ENCODE peak calls at places on chromosomes 11 and 22, in nine cellular contexts. J is fibroblast of mammary gland, C is A549, Y is GM23338, T is WERI-Rb-1, O is thoracic aorta, X is foreskin fibroblast, H is uterus, V is Peyer's patch. Q is an unnamed sample.

GRCh38 chr11:32050256-32050655 is 40.6 kb upstream of the RCN1 start:
- DNase-seq in V (no peak), O (no peak), C (no peak), Y (no peak), T (no peak), H (no peak), X (no peak), J (no peak), Q (no peak)

GRCh38 chr11:80350541-80350940 is 909.7 kb upstream of the TENM4 start:
- DNase-seq in T (no peak), Y (no peak), C (no peak), V (no peak), H (no peak), J (no peak), X (no peak), O (no peak), Q (no peak)

GRCh38 chr22:36757608-36758220 is 18.2 kb downstream of the IFT27 start:
- DNase-seq in X (peak; percentile 55), T (peak; percentile 85), Y (peak; percentile 90), C (peak; percentile 72), V (peak; percentile 85), O (no peak), J (peak; percentile 69), H (peak; percentile 63), Q (peak; percentile 16)

GRCh38 chr22:28299329-28299728 is 380.3 kb upstream of the PITPNB start:
- DNase-seq in X (no peak), J (no peak), O (no peak), T (no peak), Y (no peak), H (no peak), V (no peak), C (no peak), Q (no peak)

GRCh38 chr11:15685311-15685710 is 570.6 kb downstream of the INSC start:
- DNase-seq in O (no peak), Y (peak; percentile 6), V (no peak), C (no peak), T (no peak), X (no peak), H (no peak), J (no peak), Q (no peak)

GRCh38 chr11:65121447-65121864 is 478 bp downstream of the FAU start:
- DNase-seq in J (no peak), C (peak; percentile 24), Y (peak; percentile 35), O (no peak), H (no peak), T (no peak), X (no peak), V (peak; percentile 74), Q (no peak)

GRCh38 chr22:17922925-17923898 is 101.1 kb downstream of the MICAL3 start:
- DNase-seq in T (no peak), J (peak; percentile 88), C (no peak), X (peak; percentile 60), V (no peak), H (no peak), O (no peak), Y (no peak), Q (peak; percentile 90)

GRCh38 chr11:2566223-2567025 is 121.6 kb downstream of the KCNQ1 start:
- DNase-seq in T (no peak), H (no peak), J (no peak), O (no peak), V (peak; percentile 84), C (no peak), Y (no peak), X (no peak), Q (no peak)

GRCh38 chr11:67642148-67642475 is 2.5 kb upstream of the TBX10 start:
- DNase-seq in C (no peak), Y (no peak), H (no peak), X (no peak), V (no peak), J (no peak), T (no peak), O (no peak), Q (no peak)

GRCh38 chr22:39234157-39234793 is 10.5 kb downstream of the PDGFB start:
- DNase-seq in X (no peak), V (no peak), O (no peak), C (no peak), Y (no peak), T (no peak), J (no peak), H (no peak), Q (peak; percentile 8)

GRCh38 chr11:34915136-34916013 is 804 bp downstream of the APIP start:
- DNase-seq in Y (no peak), O (no peak), V (no peak), C (no peak), T (no peak), X (peak; percentile 21), H (no peak), J (peak; percentile 38), Q (peak; percentile 4)

GRCh38 chr11:77400306-77400705 is 73.6 kb downstream of the PAK1 start:
- DNase-seq in Y (no peak), O (no peak), H (no peak), T (peak; percentile 42), C (no peak), V (no peak), X (no peak), J (no peak), Q (no peak)

GRCh38 chr11:73053964-73054363 is 88.2 kb downstream of the FCHSD2 start:
- DNase-seq in T (no peak), V (no peak), J (no peak), X (no peak), Y (no peak), H (no peak), O (no peak), C (no peak), Q (no peak)

DNA sequence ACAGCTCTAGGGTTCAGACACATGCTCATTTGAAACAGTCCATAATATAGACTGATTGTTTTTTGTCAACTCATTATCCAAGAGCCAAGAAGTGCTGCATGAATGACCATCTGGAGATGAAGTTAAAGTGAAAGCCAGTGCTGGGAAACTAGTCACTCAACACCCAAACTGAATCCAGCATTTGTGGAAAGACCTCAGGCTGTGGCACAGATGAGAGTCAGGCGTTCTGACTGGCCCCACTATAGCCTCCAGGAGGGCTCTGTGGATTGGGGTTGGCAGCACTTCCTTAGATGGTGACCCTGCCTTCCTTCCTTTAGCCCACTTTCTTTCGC is 2.1 kb downstream of the FEZ1 start:
- DNase-seq in V (no peak), H (no peak), O (no peak), T (no peak), Y (no peak), C (no peak), X (no peak), J (no peak), Q (no peak)
- H3K4me3 ChIP-seq in V (no peak overlapping the region), H (no peak overlapping the region), O (peak overlapping the region; percentile 93), T (no peak overlapping the region), Y (peak overlapping the region; percentile 94), C (no peak overlapping the region), X (peak overlapping the region; percentile 80), J (no peak overlapping the region), Q (no peak overlapping the region)

DNA sequence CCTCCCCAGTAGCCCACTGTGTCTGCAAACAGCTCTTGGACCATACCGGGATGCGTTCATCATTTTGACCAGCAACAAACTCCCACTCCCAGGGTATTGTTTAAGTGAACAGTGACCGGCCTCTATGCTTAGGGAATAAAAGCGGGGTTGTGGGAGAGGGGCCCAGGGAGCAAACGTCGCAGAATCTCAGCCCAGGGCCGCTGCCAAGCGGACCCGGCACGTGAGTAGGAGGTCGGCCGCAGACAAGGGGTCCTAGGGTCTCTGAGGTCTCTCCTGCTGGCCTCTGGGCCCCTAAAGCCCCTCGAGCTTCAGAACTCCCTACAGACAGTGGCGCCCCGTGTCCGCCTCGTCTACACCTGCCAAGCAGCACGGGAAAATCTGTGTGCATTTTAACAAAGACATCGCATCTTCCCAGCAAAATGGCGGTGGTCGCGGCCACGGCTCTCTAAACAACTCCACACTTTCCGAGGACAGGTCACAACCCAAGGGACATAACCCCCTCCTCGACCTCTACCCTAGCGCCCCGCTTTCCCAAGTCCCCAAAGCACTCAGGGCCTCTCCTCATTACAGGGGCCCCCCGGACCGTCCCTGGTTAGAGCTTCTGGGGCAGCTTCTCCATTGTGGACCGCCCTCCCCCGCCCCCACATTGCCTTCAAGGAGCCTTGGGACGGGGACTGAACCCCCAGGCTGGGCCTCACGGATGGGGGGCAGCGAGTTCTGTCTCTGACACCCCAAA is 3.9 kb upstream of the GCAT start:
- DNase-seq in X (no peak), H (no peak), C (no peak), J (no peak), T (no peak), Y (peak; percentile 59), O (no peak), V (no peak), Q (no peak)
- H3K4me3 ChIP-seq in X (peak overlapping the region; percentile 10), H (no peak overlapping the region), C (peak overlapping the region; percentile 69), J (no peak overlapping the region), T (peak overlapping the region; percentile 79), Y (peak overlapping the region; percentile 86), O (peak overlapping the region; percentile 67), V (peak overlapping the region; percentile 91), Q (no peak overlapping the region)

GRCh38 chr11:110355011-110355744 is 58.8 kb upstream of the RDX start:
- DNase-seq in Y (peak; percentile 25), O (no peak), X (no peak), V (no peak), J (no peak), H (no peak), C (peak; percentile 14), T (peak; percentile 50), Q (no peak)

GRCh38 chr11:110347660-110348059 is 51.2 kb upstream of the RDX start:
- DNase-seq in V (no peak), Y (no peak), T (no peak), J (no peak), H (no peak), C (no peak), X (no peak), O (no peak), Q (no peak)

GRCh38 chr11:110345756-110346155 is 49.3 kb upstream of the RDX start:
- DNase-seq in C (no peak), V (no peak), H (no peak), Y (no peak), T (no peak), J (no peak), X (no peak), O (no peak), Q (no peak)

GRCh38 chr11:110349109-110349996 is 52.9 kb upstream of the RDX start:
- DNase-seq in C (no peak), J (no peak), Y (no peak), V (no peak), O (no peak), T (no peak), X (no peak), H (no peak), Q (no peak)
- H3K4me3 ChIP-seq in C (no peak overlapping the region), J (no peak overlapping the region), Y (no peak overlapping the region), V (no peak overlapping the region), O (no peak overlapping the region), T (no peak overlapping the region), X (no peak overlapping the region), H (no peak overlapping the region), Q (no peak overlapping the region)

GRCh38 chr11:122439911-122440782 is 215.4 kb upstream of the UBASH3B start:
- DNase-seq in V (no peak), H (peak; percentile 40), Y (peak; percentile 89), C (peak; percentile 48), X (peak; percentile 18), T (no peak), O (no peak), J (peak; percentile 30), Q (peak; percentile 12)
- H3K4me3 ChIP-seq in V (peak overlapping the region; percentile 45), H (peak overlapping the region; percentile 54), Y (peak overlapping the region; percentile 59), C (peak overlapping the region; percentile 52), X (peak overlapping the region; percentile 56), T (no peak overlapping the region), O (peak overlapping the region; percentile 77), J (peak overlapping the region; percentile 15), Q (peak overlapping the region; percentile 49)

DNA sequence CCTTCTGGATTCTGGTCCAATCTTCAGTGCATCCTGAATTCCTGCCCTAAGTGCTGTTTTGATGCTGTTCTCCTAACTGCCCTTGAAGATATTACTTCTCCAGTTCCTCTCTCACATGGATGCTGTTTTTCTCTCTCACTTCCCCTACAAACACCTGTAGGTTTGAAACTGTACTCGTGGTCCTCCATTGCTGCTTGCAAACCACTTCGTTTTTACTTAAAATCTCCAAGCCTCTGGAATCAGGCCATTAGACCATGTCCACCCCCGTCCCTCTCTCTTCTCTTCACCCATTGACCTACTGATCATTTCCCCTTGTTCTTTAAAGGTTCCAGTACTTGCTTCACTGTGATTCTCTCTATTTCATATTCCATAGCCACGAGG is 988.1 kb downstream of the NTM start:
- DNase-seq in V (no peak), H (no peak), O (no peak), X (no peak), J (no peak), C (no peak), T (no peak), Y (no peak), Q (no peak)
- H3K4me3 ChIP-seq in V (no peak overlapping the region), H (no peak overlapping the region), O (no peak overlapping the region), X (no peak overlapping the region), J (no peak overlapping the region), C (no peak overlapping the region), T (no peak overlapping the region), Y (no peak overlapping the region), Q (no peak overlapping the region)

Q was measured in astrocyte of the cerebellum.